ENCODE peak calls at places on chromosomes 4 and X, in seven cellular contexts. A is K562; N is neural progenitor cell; J is CD8-positive, alpha-beta T cell; H is sigmoid colon; S is RWPE2; U is aorta. T is an unnamed sample. For H3K4me1, the result is how much of the 10 kb centered on the place peaks cover.

GRCh38 chr4:105666693-105667092 is 41.8 kb downstream of the INTS12 start:
- DNase-seq in A (peak), N (peak), J (no peak), H (no peak), S (no peak), U (no peak), T (no peak)

GRCh38 chr4:1395941-1396805 is 10.1 kb downstream of the NKX1-1 start:
- DNase-seq in A (no peak), N (no peak), J (no peak), H (peak), S (peak), U (peak), T (no peak)

GRCh38 chr4:100414016-100414790 is 103.6 kb downstream of the EMCN start:
- DNase-seq in A (no peak), N (no peak), J (no peak), H (no peak), S (no peak), U (no peak), T (no peak)

GRCh38 chrX:50704360-50704759 is 109.6 kb downstream of the SHROOM4 start:
- DNase-seq in A (no peak), N (no peak), J (no peak), H (no peak), S (no peak), U (no peak), T (no peak)

GRCh38 chr4:41683321-41683720 is 65.2 kb downstream of the PHOX2B start:
- DNase-seq in A (no peak), N (no peak), J (no peak), H (no peak), S (no peak), U (no peak), T (no peak)

GRCh38 chr4:40840985-40841571 is 91.3 kb downstream of the NSUN7 start:
- DNase-seq in A (peak), N (peak), J (peak), H (peak), S (no peak), U (peak), T (peak)

GRCh38 chr4:185591679-185592141 is 56.4 kb upstream of the PDLIM3 start:
- DNase-seq in A (no peak), N (no peak), J (no peak), H (no peak), S (no peak), U (no peak), T (peak)

GRCh38 chr4:137545461-137545861 is 13.2 kb upstream of the PCDH18 start:
- DNase-seq in A (no peak), N (peak), J (no peak), H (peak), S (no peak), U (no peak), T (no peak)

GRCh38 chrX:68822641-68823410 is 6.0 kb upstream of the EFNB1 start:
- DNase-seq in A (peak), N (peak), J (no peak), H (no peak), S (no peak), U (peak), T (peak)

GRCh38 chrX:31071262-31071661 is 579 bp downstream of the FTHL17 start:
- DNase-seq in A (no peak), N (no peak), J (no peak), H (no peak), S (peak), U (no peak), T (no peak)

GRCh38 chr4:7964890-7965662 is 25.4 kb upstream of the AFAP1 start:
- DNase-seq in A (no peak), N (no peak), J (peak), H (peak), S (peak), U (peak), T (no peak)

GRCh38 chr4:8516996-8517550 is 63.1 kb upstream of the GPR78 start:
- DNase-seq in A (no peak), N (no peak), J (no peak), H (no peak), S (peak), U (no peak), T (no peak)

GRCh38 chrX:38654302-38654701 is 93.0 kb downstream of the TSPAN7 start:
- DNase-seq in A (peak), N (peak), J (no peak), H (no peak), S (no peak), U (no peak), T (no peak)

GRCh38 chr4:54085284-54085683 is 14.7 kb upstream of the GSX2 start:
- DNase-seq in A (no peak), N (no peak), J (no peak), H (no peak), S (peak), U (no peak), T (peak)

GRCh38 chr4:23775694-23776093 is 114.2 kb downstream of the PPARGC1A start:
- DNase-seq in A (no peak), N (no peak), J (no peak), H (no peak), S (no peak), U (no peak), T (no peak)

GRCh38 chrX:30039768-30040167 is 175.6 kb upstream of the MAGEB2 start:
- DNase-seq in A (no peak), N (no peak), J (no peak), H (no peak), S (no peak), U (no peak), T (no peak)

GRCh38 chr4:103498161-103499070 is 221.4 kb downstream of the TACR3 start:
- DNase-seq in A (no peak), N (no peak), J (no peak), H (no peak), S (no peak), U (no peak), T (peak)

GRCh38 chrX:139932077-139932900 is 564 bp downstream of the ATP11C start:
- DNase-seq in A (peak), N (peak), J (peak), H (peak), S (peak), U (peak), T (peak)

GRCh38 chr4:111126340-111126739 is 503.5 kb upstream of the PITX2 start:
- DNase-seq in A (no peak), N (no peak), J (no peak), H (no peak), S (no peak), U (no peak), T (no peak)

GRCh38 chr4:111127842-111128241 is 505.0 kb upstream of the PITX2 start:
- DNase-seq in A (no peak), N (no peak), J (no peak), H (no peak), S (no peak), U (no peak), T (no peak)

DNA sequence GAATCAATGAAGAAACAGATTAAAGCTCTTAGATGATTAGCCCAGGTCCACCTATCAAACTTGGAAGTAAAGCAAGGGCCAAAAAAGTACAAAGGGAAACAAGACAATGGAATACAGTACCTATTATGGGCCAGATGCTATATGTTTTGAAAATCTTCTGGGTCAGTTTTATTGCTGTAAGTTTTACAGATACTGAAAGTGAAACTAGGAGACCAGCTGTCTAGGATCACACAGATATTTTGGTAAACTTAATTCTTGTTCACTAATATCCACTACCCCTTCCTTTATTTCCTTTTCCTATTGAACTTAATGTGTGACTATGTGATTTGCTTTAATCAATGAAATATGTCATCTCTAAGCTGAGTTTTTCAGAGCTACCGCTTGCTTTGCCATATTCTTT is 505.4 kb upstream of the PITX2 start:
- DNase-seq in A (no peak), N (no peak), J (no peak), H (no peak), S (no peak), U (no peak), T (peak)
- H3K4me3 ChIP-seq in A (no peak), N (no peak), J (no peak), H (no peak), S (no peak), U (no peak), T (no peak)

DNA sequence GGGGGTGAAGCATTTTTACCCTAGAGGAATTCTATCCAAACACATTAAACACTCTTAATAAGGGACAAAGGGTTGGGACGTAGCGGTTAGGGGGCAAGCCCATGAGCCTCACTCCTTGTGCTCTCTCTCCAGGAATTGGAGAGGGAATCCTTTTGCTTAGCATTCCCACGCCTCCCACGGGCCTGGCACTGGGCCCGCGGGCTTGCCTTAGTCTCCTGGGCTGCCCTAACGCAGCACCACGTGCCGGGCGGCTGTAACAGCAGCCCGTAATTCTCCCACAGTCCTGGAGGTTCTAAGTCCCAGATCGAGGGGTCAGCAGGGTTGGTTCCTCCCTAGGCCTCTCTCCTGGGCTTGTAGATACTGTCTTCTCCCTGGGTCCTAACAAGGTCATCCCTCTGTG is 67.5 kb downstream of the TBL1X start:
- DNase-seq in A (no peak), N (no peak), J (no peak), H (peak), S (no peak), U (no peak), T (no peak)
- H3K4me1 ChIP-seq in A (under half), N (under half), J (under half), H (under half), S (under half), U (under half), T (under half)

GRCh38 chrX:110087485-110088356 is 84.8 kb downstream of the TMEM164 start:
- DNase-seq in A (no peak), N (no peak), J (no peak), H (no peak), S (peak), U (no peak), T (peak)
- H3K4me3 ChIP-seq in A (no peak), N (no peak), J (no peak), H (no peak), S (no peak), U (no peak), T (no peak)

DNA sequence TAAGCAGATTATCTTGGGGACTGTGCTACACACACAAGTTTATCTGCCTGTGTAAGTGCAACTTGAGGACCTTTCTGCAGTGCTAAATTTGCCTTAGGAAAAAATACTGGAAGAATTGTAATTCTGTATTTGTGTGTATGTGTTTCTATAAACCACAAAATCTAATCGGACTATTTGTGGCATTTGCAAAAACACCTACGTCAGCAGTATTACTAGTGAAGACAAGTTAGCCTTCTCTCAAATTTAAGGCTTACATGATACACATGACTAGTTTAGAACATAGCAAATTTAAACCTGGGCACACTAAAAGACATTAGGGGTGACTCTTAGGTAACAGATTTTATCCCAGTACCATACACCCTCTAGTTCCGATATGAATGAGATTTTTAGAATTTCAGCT is 176.5 kb downstream of the SNCA start:
- DNase-seq in A (no peak), N (no peak), J (no peak), H (no peak), S (no peak), U (no peak), T (no peak)
- H3K4me1 ChIP-seq in A (under half), N (under half), J (under half), H (under half), S (half or more), U (under half), T (under half)

GRCh38 chrX:104310084-104310483 is 55.4 kb upstream of the ESX1 start:
- DNase-seq in A (peak), N (no peak), J (no peak), H (no peak), S (no peak), U (no peak), T (no peak)
- H3K4me3 ChIP-seq in A (no peak), N (no peak), J (no peak), H (no peak), S (no peak), U (no peak), T (peak)

GRCh38 chr4:2867758-2868491 is 24.3 kb downstream of the ADD1 start:
- DNase-seq in A (peak), N (peak), J (no peak), H (peak), S (no peak), U (no peak), T (no peak)

GRCh38 chr4:2865381-2865780 is 21.7 kb downstream of the ADD1 start:
- DNase-seq in A (no peak), N (no peak), J (no peak), H (no peak), S (no peak), U (no peak), T (no peak)

GRCh38 chr4:2866891-2867290 is 23.2 kb downstream of the ADD1 start:
- DNase-seq in A (no peak), N (peak), J (no peak), H (no peak), S (no peak), U (no peak), T (peak)

GRCh38 chr4:2868840-2869487 is 25.3 kb downstream of the ADD1 start:
- DNase-seq in A (no peak), N (no peak), J (no peak), H (no peak), S (no peak), U (no peak), T (no peak)

GRCh38 chr4:2866160-2866861 is 22.7 kb downstream of the ADD1 start:
- DNase-seq in A (no peak), N (no peak), J (no peak), H (no peak), S (no peak), U (no peak), T (no peak)
- H3K4me1 ChIP-seq in A (under half), N (under half), J (under half), H (under half), S (under half), U (under half), T (under half)

DNA sequence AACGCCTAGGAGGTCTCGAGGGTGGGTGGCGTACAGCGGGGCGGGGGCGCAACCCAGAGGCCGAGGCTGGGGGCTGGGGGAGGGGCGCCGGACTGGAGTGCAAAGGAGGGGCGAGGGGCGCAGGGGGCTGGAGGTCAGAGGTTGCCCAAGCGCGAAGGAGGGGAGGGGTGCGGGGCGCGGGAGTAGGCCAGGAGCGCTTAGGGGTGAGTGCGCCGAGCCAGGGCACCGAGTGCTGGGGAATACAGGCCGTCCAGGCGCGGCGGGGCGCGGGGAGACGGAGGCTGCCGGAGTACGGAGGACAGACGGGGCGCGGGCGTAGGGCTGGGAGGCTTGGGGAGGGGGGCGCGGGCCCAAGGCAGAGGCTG is 318 bp downstream of the GYG2 start:
- DNase-seq in A (no peak), N (peak), J (no peak), H (no peak), S (no peak), U (no peak), T (no peak)
- H3K4me3 ChIP-seq in A (peak), N (peak), J (no peak), H (peak), S (no peak), U (peak), T (peak)

GRCh38 chr4:10005632-10006031 is 15.7 kb downstream of the SLC2A9 start:
- DNase-seq in A (no peak), N (no peak), J (no peak), H (no peak), S (no peak), U (no peak), T (no peak)
- H3K4me1 ChIP-seq in A (under half), N (under half), J (under half), H (under half), S (half or more), U (under half), T (under half)